ENCODE peak calls at places on chromosomes 4 and X, in eight cellular contexts. A, X, M, E, L, U, Z and F are unnamed samples.

GRCh38 chrX:30904186-30904585 is 15.1 kb upstream of the TAB3 start:
- DNase-seq in E (no peak), Z (no peak), U (no peak), L (no peak), X (no peak), M (no peak), A (no peak), F (no peak)

GRCh38 chr4:7815562-7815961 is 124.1 kb downstream of the AFAP1 start:
- DNase-seq in E (no peak), X (peak; percentile 91), Z (no peak), M (no peak), A (no peak), U (peak; percentile 30), L (no peak), F (peak; percentile 19)

GRCh38 chrX:106751407-106751806 is 24.9 kb downstream of the RNF128 start:
- DNase-seq in E (no peak), L (no peak), Z (no peak), M (no peak), X (no peak), A (no peak), U (no peak), F (no peak)

GRCh38 chr4:147963839-147964238 is 232.0 kb downstream of the ARHGAP10 start:
- DNase-seq in X (no peak), E (no peak), L (no peak), Z (no peak), M (no peak), U (no peak), A (no peak), F (no peak)

GRCh38 chr4:1200425-1201035 is 28.1 kb upstream of the SPON2 start:
- DNase-seq in Z (no peak), E (peak; percentile 67), X (peak; percentile 95), U (no peak), A (no peak), L (no peak), M (no peak), F (peak; percentile 51)

GRCh38 chr4:110164251-110164650 is 34.2 kb downstream of the ELOVL6 start:
- DNase-seq in A (no peak), L (no peak), X (peak; percentile 22), E (no peak), M (no peak), Z (no peak), U (no peak), F (no peak)

GRCh38 chr4:84159767-84160166 is 339.3 kb downstream of the NKX6-1 start:
- DNase-seq in X (no peak), L (no peak), M (no peak), A (no peak), U (peak; percentile 4), E (no peak), Z (peak; percentile 43), F (no peak)

GRCh38 chr4:76087007-76087769 is 12.7 kb downstream of the ART3 start:
- DNase-seq in M (no peak), Z (peak; percentile 64), E (peak; percentile 20), A (no peak), L (peak; percentile 20), X (peak; percentile 53), U (peak; percentile 64), F (peak; percentile 22)

GRCh38 chrX:6383911-6384310 is 151.0 kb downstream of the VCX3A start:
- DNase-seq in X (no peak), A (no peak), M (no peak), Z (no peak), E (no peak), U (no peak), L (no peak), F (no peak)

GRCh38 chr4:155999743-156000142 is 46.1 kb upstream of the CTSO start:
- DNase-seq in Z (peak; percentile 79), L (peak; percentile 44), M (no peak), E (no peak), X (peak; percentile 2), A (no peak), U (no peak), F (no peak)

GRCh38 chr4:140330311-140330900 is 43.0 kb upstream of the SCOC start:
- DNase-seq in E (no peak), X (peak; percentile 51), L (no peak), Z (no peak), A (no peak), M (no peak), U (peak; percentile 41), F (no peak)

GRCh38 chrX:69032601-69033000 is 132.7 kb downstream of the PJA1 start:
- DNase-seq in U (no peak), Z (no peak), E (no peak), M (no peak), A (no peak), X (no peak), L (no peak), F (no peak)

GRCh38 chr4:16129336-16129735 is 45.5 kb upstream of the PROM1 start:
- DNase-seq in U (no peak), E (no peak), L (no peak), M (no peak), Z (no peak), X (peak; percentile 10), A (no peak), F (no peak)

GRCh38 chr4:8547108-8547911 is 32.9 kb upstream of the GPR78 start:
- DNase-seq in U (peak; percentile 35), E (no peak), M (no peak), X (peak; percentile 68), A (no peak), Z (peak; percentile 39), L (peak; percentile 63), F (peak; percentile 63)

GRCh38 chr4:161382655-161383054 is 781.1 kb downstream of the FSTL5 start:
- DNase-seq in U (no peak), E (no peak), A (no peak), M (no peak), L (no peak), Z (no peak), X (no peak), F (no peak)

GRCh38 chrX:109270580-109271484 is 211.1 kb downstream of the GUCY2F start:
- DNase-seq in A (no peak), U (no peak), E (no peak), X (no peak), Z (no peak), L (peak; percentile 49), M (no peak), F (peak; percentile 2)

GRCh38 chrX:38220024-38220935 is at the start of gene SRPX:
- DNase-seq in M (no peak), A (no peak), U (peak; percentile 52), X (no peak), Z (peak; percentile 38), L (peak; percentile 23), E (peak; percentile 30), F (no peak)